ENCODE peak calls at places on chromosomes 2 and 18, in six cellular contexts. B is neural progenitor cell, R is lung, L is esophagus squamous epithelium, Q is retinal pigment epithelial cell, I is upper lobe of right lung. X is an unnamed sample.

GRCh38 chr2:67451086-67451832 is 54.1 kb downstream of the ETAA1 start:
- DNase-seq in B (no peak), R (no peak), L (no peak), Q (no peak), I (no peak), X (peak)

GRCh38 chr18:5066380-5066977 is 130.6 kb downstream of the AKAIN1 start:
- DNase-seq in B (peak), R (no peak), L (no peak), Q (no peak), I (no peak), X (no peak)

GRCh38 chr2:8606649-8607550 is 75.0 kb upstream of the ID2 start:
- DNase-seq in B (no peak), R (no peak), L (no peak), Q (no peak), I (peak), X (no peak)

GRCh38 chr2:242063364-242064249 is 194.1 kb downstream of the RTP5 start:
- DNase-seq in B (no peak), R (no peak), L (no peak), Q (no peak), I (no peak), X (no peak)

GRCh38 chr18:44771957-44772917 is 91.5 kb downstream of the SETBP1 start:
- DNase-seq in B (no peak), R (no peak), L (no peak), Q (no peak), I (no peak), X (no peak)

GRCh38 chr2:149473538-149473937 is 114.0 kb downstream of the MMADHC start:
- DNase-seq in B (no peak), R (no peak), L (no peak), Q (no peak), I (no peak), X (peak)

GRCh38 chr2:5385596-5385995 is 306.6 kb upstream of the SOX11 start:
- DNase-seq in B (no peak), R (no peak), L (no peak), Q (no peak), I (no peak), X (no peak)

GRCh38 chr2:183081908-183082307 is 3.4 kb downstream of the DUSP19 start:
- DNase-seq in B (no peak), R (no peak), L (no peak), Q (no peak), I (no peak), X (no peak)

GRCh38 chr2:85694052-85695025 is at the start of gene GNLY:
- DNase-seq in B (no peak), R (no peak), L (no peak), Q (no peak), I (no peak), X (no peak)

GRCh38 chr18:24209558-24209957 is 70.7 kb downstream of the CABYR start:
- DNase-seq in B (no peak), R (no peak), L (no peak), Q (no peak), I (no peak), X (no peak)

GRCh38 chr2:8064608-8065007 is 617.2 kb upstream of the ID2 start:
- DNase-seq in B (no peak), R (no peak), L (no peak), Q (no peak), I (no peak), X (no peak)

GRCh38 chr2:46363535-46364170 is 66.4 kb downstream of the EPAS1 start:
- DNase-seq in B (no peak), R (no peak), L (no peak), Q (peak), I (no peak), X (no peak)

GRCh38 chr2:33135645-33136044 is 188.9 kb downstream of the LTBP1 start:
- DNase-seq in B (no peak), R (no peak), L (no peak), Q (no peak), I (no peak), X (no peak)

GRCh38 chr2:3914243-3914642 is 210.9 kb downstream of the DCDC2C start:
- DNase-seq in B (no peak), R (no peak), L (no peak), Q (no peak), I (no peak), X (no peak)

GRCh38 chr2:33343387-33343895 is 133.0 kb upstream of the RASGRP3 start:
- DNase-seq in B (no peak), R (no peak), L (no peak), Q (no peak), I (no peak), X (no peak)

GRCh38 chr18:44325903-44326650 is 354.6 kb upstream of the SETBP1 start:
- DNase-seq in B (peak), R (peak), L (no peak), Q (peak), I (no peak), X (peak)

GRCh38 chr2:71950256-71951066 is 197.2 kb downstream of the CYP26B1 start:
- DNase-seq in B (no peak), R (peak), L (no peak), Q (no peak), I (peak), X (no peak)

GRCh38 chr18:21548647-21549046 is 51.9 kb downstream of the ESCO1 start:
- DNase-seq in B (no peak), R (no peak), L (no peak), Q (no peak), I (no peak), X (no peak)

GRCh38 chr2:137770161-137770560 is 194.1 kb upstream of the HNMT start:
- DNase-seq in B (peak), R (no peak), L (no peak), Q (no peak), I (no peak), X (no peak)

GRCh38 chr2:112888350-112888749 is 22.6 kb upstream of the IL37 start:
- DNase-seq in B (no peak), R (no peak), L (no peak), Q (no peak), I (no peak), X (no peak)

GRCh38 chr2:61439241-61440002 is 31.5 kb downstream of the USP34 start:
- DNase-seq in B (no peak), R (peak), L (no peak), Q (no peak), I (peak), X (no peak)

GRCh38 chr2:215465246-215465645 is 29.4 kb upstream of the FN1 start:
- DNase-seq in B (no peak), R (no peak), L (no peak), Q (no peak), I (no peak), X (no peak)

GRCh38 chr18:25464211-25464610 is 112.2 kb upstream of the ZNF521 start:
- DNase-seq in B (no peak), R (no peak), L (no peak), Q (no peak), I (no peak), X (no peak)

GRCh38 chr18:77666613-77667012 is 417.0 kb downstream of the GALR1 start:
- DNase-seq in B (no peak), R (no peak), L (no peak), Q (no peak), I (no peak), X (no peak)

GRCh38 chr18:46212398-46212797 is 108.2 kb downstream of the HAUS1 start:
- DNase-seq in B (no peak), R (no peak), L (no peak), Q (no peak), I (no peak), X (no peak)

GRCh38 chr2:151827564-151828142 is 568 bp downstream of the ARL5A start:
- DNase-seq in B (peak), R (no peak), L (no peak), Q (no peak), I (no peak), X (no peak)

GRCh38 chr2:19712850-19713249 is 188.9 kb downstream of the TTC32 start:
- DNase-seq in B (no peak), R (no peak), L (no peak), Q (no peak), I (no peak), X (no peak)

GRCh38 chr2:236309669-236310029 is 45.4 kb upstream of the ASB18 start:
- DNase-seq in B (peak), R (no peak), L (no peak), Q (no peak), I (no peak), X (no peak)

GRCh38 chr2:235511187-235511661 is 17.4 kb downstream of the AGAP1 start:
- DNase-seq in B (no peak), R (peak), L (no peak), Q (peak), I (peak), X (peak)

GRCh38 chr2:207107551-207107950 is 58.2 kb downstream of the KLF7 start:
- DNase-seq in B (no peak), R (no peak), L (no peak), Q (no peak), I (no peak), X (no peak)

GRCh38 chr2:154908312-154908711 is 209.8 kb downstream of the KCNJ3 start:
- DNase-seq in B (no peak), R (no peak), L (no peak), Q (no peak), I (no peak), X (no peak)

GRCh38 chr2:99697811-99698568 is 208.2 kb upstream of the REV1 start:
- DNase-seq in B (no peak), R (peak), L (no peak), Q (peak), I (no peak), X (no peak)

GRCh38 chr2:127531133-127531709 is 4.3 kb upstream of the MYO7B start:
- DNase-seq in B (no peak), R (no peak), L (no peak), Q (no peak), I (no peak), X (no peak)

GRCh38 chr2:214378455-214379103 is 32.3 kb upstream of the VWC2L start:
- DNase-seq in B (no peak), R (no peak), L (no peak), Q (no peak), I (no peak), X (no peak)

GRCh38 chr2:236659758-236660150 is 90.1 kb downstream of the ACKR3 start:
- DNase-seq in B (no peak), R (peak), L (no peak), Q (peak), I (no peak), X (no peak)

DNA sequence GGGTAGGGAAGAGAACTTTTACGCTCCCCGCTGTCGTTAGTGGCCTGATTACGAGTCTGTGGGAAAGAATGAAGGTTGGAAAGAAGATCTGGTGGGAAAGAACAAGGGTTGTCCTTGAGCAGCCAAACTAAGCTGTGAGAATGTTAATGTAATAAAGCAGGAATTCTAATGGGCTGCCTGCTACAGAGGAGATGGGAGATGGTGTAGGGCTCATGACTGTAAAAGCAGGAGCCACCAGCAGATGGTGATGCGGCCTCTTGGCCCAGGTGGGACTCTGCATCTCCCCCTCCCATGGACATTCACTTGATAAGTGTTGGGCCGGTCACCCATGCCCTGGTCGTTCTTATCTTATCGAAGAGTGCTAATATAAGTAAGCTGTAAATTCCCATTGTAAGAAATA is 150.0 kb downstream of the NEDD4L start:
- DNase-seq in B (peak), R (no peak), L (no peak), Q (no peak), I (no peak), X (no peak)
- TF ChIP-seq CTCF in B (peak), R (no peak), L (no peak), Q (peak), I (no peak), X (peak)

GRCh38 chr18:32974421-32975165 is 201.8 kb upstream of the KLHL14 start:
- DNase-seq in B (no peak), R (no peak), L (no peak), Q (no peak), I (no peak), X (peak)
- H3K4me3 ChIP-seq in B (no peak), R (no peak), L (no peak), Q (no peak), I (no peak), X (peak)

GRCh38 chr18:31565345-31565744 is 26.3 kb upstream of the TTR start:
- DNase-seq in B (no peak), R (no peak), L (no peak), Q (no peak), I (no peak), X (no peak)

GRCh38 chr18:31563778-31564177 is 27.9 kb upstream of the TTR start:
- DNase-seq in B (no peak), R (no peak), L (no peak), Q (no peak), I (no peak), X (no peak)

GRCh38 chr18:31562726-31563125 is 29.0 kb upstream of the TTR start:
- DNase-seq in B (peak), R (no peak), L (no peak), Q (peak), I (no peak), X (no peak)

GRCh38 chr18:31565782-31566512 is 25.7 kb upstream of the TTR start:
- DNase-seq in B (no peak), R (no peak), L (no peak), Q (no peak), I (no peak), X (no peak)

DNA sequence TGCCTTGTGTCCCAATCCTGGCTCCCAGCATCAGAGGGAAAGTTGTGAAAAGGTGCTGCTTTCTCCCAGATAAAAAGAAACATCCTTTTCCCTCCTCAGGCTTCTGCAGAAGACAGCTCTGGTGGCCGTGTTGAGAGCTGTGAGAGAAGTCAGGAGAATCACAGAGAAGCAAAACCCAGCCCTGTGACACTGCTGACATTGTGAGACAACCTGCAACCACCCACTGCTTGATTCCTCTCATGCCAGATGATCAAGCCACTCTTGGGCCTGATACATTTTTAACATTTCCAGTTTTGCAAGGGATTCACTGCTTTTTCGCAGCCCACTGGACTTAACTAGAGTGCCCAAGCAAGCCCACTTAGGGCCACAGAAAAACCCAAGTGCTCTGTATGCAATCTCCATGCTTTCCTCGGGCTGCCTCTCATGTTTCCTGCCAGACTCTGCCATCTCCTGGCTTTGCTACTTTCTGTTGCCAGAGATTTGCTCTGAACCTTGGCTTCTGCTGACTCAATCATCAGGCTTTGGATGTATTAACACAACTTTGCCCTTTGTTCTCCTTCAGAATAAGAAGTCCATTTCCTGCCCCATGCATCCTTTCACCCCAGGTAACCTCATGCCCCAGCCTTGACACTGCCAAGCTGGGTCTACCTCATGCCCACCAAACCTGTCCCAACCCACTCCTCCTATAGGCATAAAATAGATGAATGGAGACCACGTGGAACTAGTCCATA is 24.9 kb upstream of the TTR start:
- DNase-seq in B (no peak), R (no peak), L (no peak), Q (no peak), I (no peak), X (no peak)
- TF ChIP-seq CTCF in B (no peak), R (no peak), L (no peak), Q (peak), I (no peak), X (no peak)

DNA sequence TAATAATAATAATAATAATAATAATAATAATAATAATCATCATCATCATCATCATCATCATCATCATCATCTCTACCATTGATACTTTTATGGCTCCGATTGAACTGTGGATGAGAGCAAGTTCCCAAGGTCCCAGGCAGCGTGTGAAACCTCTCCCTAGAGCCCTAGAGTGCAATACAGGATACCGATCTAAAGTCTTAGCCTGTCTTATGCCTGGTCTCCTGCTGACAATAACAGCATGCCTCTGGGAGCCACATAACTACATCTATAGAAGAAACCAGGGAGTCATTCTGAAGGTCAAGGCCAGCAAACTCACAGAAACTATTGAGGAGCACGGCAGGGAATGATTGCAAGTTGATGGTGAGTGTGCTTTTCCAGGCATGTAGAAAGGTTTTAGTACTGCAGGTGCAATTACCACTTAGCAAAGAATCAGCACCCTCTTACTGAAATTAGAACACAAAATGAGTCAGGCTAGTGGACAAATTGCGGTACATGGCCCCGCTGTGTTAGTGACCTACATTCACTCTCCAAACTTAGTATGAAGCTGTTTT is 457.2 kb upstream of the CDH20 start:
- DNase-seq in B (no peak), R (no peak), L (no peak), Q (no peak), I (no peak), X (no peak)
- H3K4me3 ChIP-seq in B (no peak), R (no peak), L (no peak), Q (no peak), I (no peak), X (no peak)

DNA sequence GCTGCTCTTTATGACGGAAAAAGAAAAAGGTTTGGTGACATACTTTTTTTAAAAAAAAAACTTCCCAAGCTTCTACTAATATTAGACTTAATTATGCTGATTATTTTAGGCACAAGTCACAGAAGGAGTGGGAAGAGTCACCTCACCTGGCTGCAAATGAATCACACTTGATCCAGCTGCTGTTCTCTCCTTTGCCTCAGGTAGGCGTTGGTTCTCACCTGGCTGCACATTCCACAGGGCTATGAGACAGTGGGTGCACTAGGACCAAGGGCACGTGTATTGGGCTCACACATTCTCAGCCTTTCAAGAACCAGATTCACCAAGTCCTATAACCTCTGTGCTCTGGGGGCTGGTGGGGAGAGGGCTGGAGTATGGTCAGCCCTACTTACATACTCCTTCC is 93.3 kb downstream of the TGFA start:
- DNase-seq in B (no peak), R (no peak), L (no peak), Q (no peak), I (no peak), X (no peak)
- TF ChIP-seq CTCF in B (no peak), R (no peak), L (no peak), Q (no peak), I (no peak), X (no peak)

GRCh38 chr2:197711576-197711975 is 6.4 kb downstream of the MARS2 start:
- DNase-seq in B (no peak), R (no peak), L (no peak), Q (no peak), I (no peak), X (no peak)

GRCh38 chr2:197707316-197708213 is 2.4 kb downstream of the MARS2 start:
- DNase-seq in B (peak), R (no peak), L (no peak), Q (no peak), I (no peak), X (no peak)

GRCh38 chr2:197708331-197708730 is 3.2 kb downstream of the MARS2 start:
- DNase-seq in B (no peak), R (no peak), L (no peak), Q (no peak), I (no peak), X (no peak)

GRCh38 chr2:197713271-197713670 is 8.1 kb downstream of the MARS2 start:
- DNase-seq in B (no peak), R (no peak), L (no peak), Q (no peak), I (no peak), X (no peak)

GRCh38 chr2:197710424-197711042 is 5.4 kb downstream of the MARS2 start:
- DNase-seq in B (no peak), R (no peak), L (no peak), Q (no peak), I (no peak), X (no peak)
- H3K4me3 ChIP-seq in B (no peak), R (no peak), L (no peak), Q (no peak), I (no peak), X (no peak)

GRCh38 chr18:2906522-2907458 is 60.0 kb downstream of the EMILIN2 start:
- DNase-seq in B (peak), R (no peak), L (no peak), Q (no peak), I (peak), X (no peak)
- TF ChIP-seq CTCF in B (peak), R (no peak), L (no peak), Q (peak), I (peak), X (peak)